ENCODE peak calls at places on chromosomes 2 and 18, in five cellular contexts. V is A549, B is endothelial cell of umbilical vein, T is K562, J is WTC11. C is an unnamed sample.

GRCh38 chr2:219206442-219207253 is at the start of gene ZFAND2B:
- DNase-seq in V (peak; percentile 91), B (peak; percentile 94), T (peak; percentile 94), J (peak; percentile 93), C (peak; percentile 95)

GRCh38 chr2:33484042-33484621 is 7.7 kb downstream of the RASGRP3 start:
- DNase-seq in V (no peak), B (no peak), T (no peak), J (no peak), C (no peak)

GRCh38 chr2:97011977-97012569 is 25.7 kb upstream of the FAM178B start:
- DNase-seq in V (peak; percentile 72), B (peak; percentile 72), T (no peak), J (no peak), C (peak; percentile 71)

GRCh38 chr2:150188177-150188576 is 299.3 kb downstream of the RND3 start:
- DNase-seq in V (peak; percentile 55), B (peak; percentile 64), T (no peak), J (no peak), C (no peak)

GRCh38 chr2:69013837-69014796 is 1.1 kb downstream of the ANTXR1 start:
- DNase-seq in V (peak; percentile 67), B (peak; percentile 27), T (no peak), J (no peak), C (no peak)

GRCh38 chr2:132752421-132753206 is 82.6 kb upstream of the LYPD1 start:
- DNase-seq in V (no peak), B (no peak), T (no peak), J (no peak), C (no peak)

GRCh38 chr2:199471443-199472057 is 13.8 kb upstream of the SATB2 start:
- DNase-seq in V (peak; percentile 71), B (peak; percentile 36), T (peak; percentile 71), J (peak; percentile 94), C (peak; percentile 86)

GRCh38 chr2:10028407-10028987 is 14.9 kb upstream of the KLF11 start:
- DNase-seq in V (no peak), B (no peak), T (peak; percentile 30), J (no peak), C (peak; percentile 75)

GRCh38 chr2:113796592-113797180 is 40.2 kb upstream of the SLC35F5 start:
- DNase-seq in V (no peak), B (no peak), T (no peak), J (no peak), C (no peak)

GRCh38 chr2:14524041-14524802 is 108.3 kb upstream of the LRATD1 start:
- DNase-seq in V (peak; percentile 6), B (no peak), T (no peak), J (no peak), C (no peak)

GRCh38 chr2:20609995-20610357 is 40.9 kb downstream of the HS1BP3 start:
- DNase-seq in V (no peak), B (no peak), T (no peak), J (no peak), C (no peak)

GRCh38 chr2:142112648-142113278 is 18.1 kb downstream of the LRP1B start:
- DNase-seq in V (peak; percentile 17), B (peak; percentile 55), T (no peak), J (no peak), C (peak; percentile 31)

GRCh38 chr2:191202209-191202721 is 42.9 kb upstream of the MYO1B start:
- DNase-seq in V (no peak), B (no peak), T (no peak), J (no peak), C (peak; percentile 7)

GRCh38 chr18:46916551-46917107 is 678 bp downstream of the PIAS2 start:
- DNase-seq in V (peak; percentile 14), B (peak; percentile 56), T (no peak), J (no peak), C (peak; percentile 62)

GRCh38 chr2:71190959-71191943 is 35.7 kb downstream of the PAIP2B start:
- DNase-seq in V (peak; percentile 42), B (peak; percentile 24), T (no peak), J (no peak), C (peak; percentile 52)

GRCh38 chr2:11270891-11271290 is 73.5 kb downstream of the ROCK2 start:
- DNase-seq in V (no peak), B (no peak), T (no peak), J (no peak), C (peak; percentile 14)

GRCh38 chr2:176647325-176648155 is 378.3 kb downstream of the MTX2 start:
- DNase-seq in V (no peak), B (no peak), T (no peak), J (no peak), C (no peak)

GRCh38 chr2:8543065-8543411 is 138.8 kb upstream of the ID2 start:
- DNase-seq in V (no peak), B (no peak), T (no peak), J (no peak), C (no peak)

GRCh38 chr18:60292186-60292585 is 80.4 kb downstream of the MC4R start:
- DNase-seq in V (no peak), B (no peak), T (no peak), J (no peak), C (no peak)

GRCh38 chr2:68907923-68908253 is 36.7 kb upstream of the BMP10 start:
- DNase-seq in V (no peak), B (no peak), T (no peak), J (no peak), C (no peak)

GRCh38 chr18:79748321-79749157 is 49.2 kb upstream of the KCNG2 start:
- DNase-seq in V (no peak), B (no peak), T (no peak), J (no peak), C (no peak)

GRCh38 chr2:240421396-240421795 is 14.1 kb upstream of the GPC1 start:
- DNase-seq in V (no peak), B (no peak), T (no peak), J (no peak), C (no peak)

GRCh38 chr2:33011941-33012340 is 65.2 kb downstream of the LTBP1 start:
- DNase-seq in V (no peak), B (no peak), T (no peak), J (no peak), C (no peak)

GRCh38 chr2:173881466-173881865 is 83.7 kb downstream of the SP3 start:
- DNase-seq in V (no peak), B (peak; percentile 49), T (no peak), J (no peak), C (no peak)
- TF ChIP-seq MAX in V (no peak), B (no peak), T (no peak), J (no peak), C (no peak)

DNA sequence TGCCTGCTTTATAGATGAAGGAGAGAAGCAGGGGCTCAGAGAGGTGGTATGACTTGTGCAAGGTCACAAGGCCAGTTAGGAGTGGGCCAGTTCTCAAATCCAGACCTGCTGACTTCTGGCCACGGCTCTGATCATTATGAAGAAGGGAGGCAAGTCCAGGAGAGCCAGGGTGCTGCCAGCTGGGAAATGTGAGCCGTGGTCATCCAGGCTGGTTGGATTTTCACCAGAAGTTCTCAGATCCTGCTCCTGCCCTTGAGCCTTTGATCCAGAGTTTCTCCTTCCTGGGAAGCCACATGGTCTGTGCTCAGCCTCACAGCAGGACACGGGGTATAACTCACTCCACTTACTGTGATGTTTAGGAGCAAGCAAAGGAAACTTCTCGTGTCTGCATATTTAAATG is 239.9 kb downstream of the KLHL29 start:
- DNase-seq in V (no peak), B (no peak), T (no peak), J (no peak), C (no peak)
- TF ChIP-seq MAX in V (no peak), B (no peak), T (no peak), J (no peak), C (no peak)

GRCh38 chr18:75165926-75166325 is 43.0 kb downstream of the PTGR3 start:
- DNase-seq in V (no peak), B (no peak), T (no peak), J (no peak), C (no peak)

GRCh38 chr18:75168654-75169053 is 40.3 kb downstream of the PTGR3 start:
- DNase-seq in V (no peak), B (no peak), T (no peak), J (no peak), C (no peak)

GRCh38 chr18:75167137-75167536 is 41.8 kb downstream of the PTGR3 start:
- DNase-seq in V (no peak), B (no peak), T (no peak), J (no peak), C (no peak)

GRCh38 chr18:75169411-75169810 is 39.5 kb downstream of the PTGR3 start:
- DNase-seq in V (no peak), B (no peak), T (no peak), J (no peak), C (no peak)

DNA sequence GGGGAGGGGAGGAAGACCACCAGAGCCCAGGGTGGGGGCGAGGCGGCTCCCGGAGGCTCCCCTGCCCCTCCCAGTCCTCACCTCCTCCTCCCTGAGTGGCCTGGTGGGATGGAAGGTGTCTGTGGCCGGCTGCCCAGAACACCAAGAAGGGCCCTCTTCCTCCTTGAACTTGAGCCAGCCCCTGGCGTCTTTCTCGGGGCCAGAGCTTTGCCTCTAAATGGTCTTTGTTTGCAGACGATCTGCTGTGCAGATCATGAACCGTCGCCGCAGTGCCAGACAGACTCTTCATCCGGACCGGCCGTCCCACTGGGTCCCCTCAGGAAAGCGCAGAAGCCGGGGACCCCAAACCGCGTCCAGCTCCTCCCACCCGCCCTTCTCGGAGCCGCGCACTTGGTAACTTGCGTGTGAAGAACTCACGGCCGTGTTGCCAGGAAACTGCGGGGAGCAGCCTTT is 41.2 kb downstream of the PTGR3 start:
- DNase-seq in V (no peak), B (no peak), T (no peak), J (no peak), C (no peak)
- TF ChIP-seq MAX in V (no peak), B (no peak), T (no peak), J (no peak), C (no peak)

GRCh38 chr2:46846454-46846990 is 69.1 kb downstream of the MCFD2 start:
- DNase-seq in V (no peak), B (no peak), T (no peak), J (no peak), C (peak; percentile 58)
- TF ChIP-seq MAX in V (no peak), B (no peak), T (no peak), J (no peak), C (no peak)